ENCODE peak calls at places on chromosome 4, in seven cellular contexts. W, O, H, T, L, V and E are unnamed samples.

GRCh38 chr4:30380404-30380998 is 339.7 kb upstream of the PCDH7 start:
- DNase-seq in O (peak), H (no peak), T (peak), V (no peak), L (no peak), W (no peak), E (no peak)

GRCh38 chr4:101865501-101866062 is 75.1 kb downstream of the BANK1 start:
- DNase-seq in V (no peak), L (no peak), H (no peak), T (no peak), O (no peak), W (no peak), E (no peak)

GRCh38 chr4:149311076-149311475 is 504.6 kb downstream of the IQCM start:
- DNase-seq in V (no peak), W (no peak), T (no peak), H (no peak), O (no peak), L (no peak), E (no peak)

GRCh38 chr4:11343536-11343935 is 85.2 kb downstream of the HS3ST1 start:
- DNase-seq in O (no peak), T (no peak), H (no peak), V (no peak), W (no peak), L (no peak), E (no peak)

GRCh38 chr4:174490356-174490969 is 31.8 kb downstream of the HPGD start:
- DNase-seq in T (no peak), O (no peak), L (no peak), H (no peak), V (no peak), W (no peak), E (no peak)

GRCh38 chr4:37742149-37742548 is 56.0 kb upstream of the RELL1 start:
- DNase-seq in T (no peak), H (no peak), L (no peak), O (no peak), V (no peak), W (no peak), E (no peak)

GRCh38 chr4:72604324-72604723 is 35.3 kb upstream of the ADAMTS3 start:
- DNase-seq in H (no peak), L (no peak), O (no peak), T (no peak), V (peak), W (no peak), E (no peak)

GRCh38 chr4:156638925-156639605 is 332.5 kb downstream of the PDGFC start:
- DNase-seq in V (no peak), T (no peak), H (no peak), L (no peak), W (no peak), O (no peak), E (no peak)

GRCh38 chr4:2961411-2962098 is 1.7 kb downstream of the NOP14 start:
- DNase-seq in V (no peak), O (peak), T (no peak), W (no peak), L (no peak), H (no peak), E (peak)

GRCh38 chr4:83724488-83725060 is 188.7 kb downstream of the GPAT3 start:
- DNase-seq in W (no peak), H (no peak), V (no peak), L (no peak), T (no peak), O (no peak), E (no peak)

GRCh38 chr4:171929907-171930306 is 116.7 kb downstream of the GALNTL6 start:
- DNase-seq in V (no peak), L (no peak), T (no peak), H (no peak), W (no peak), O (no peak), E (no peak)

GRCh38 chr4:20253272-20253798 is 1.6 kb downstream of the SLIT2 start:
- DNase-seq in L (peak), V (no peak), O (no peak), H (no peak), W (no peak), T (no peak), E (no peak)

GRCh38 chr4:153205028-153205648 is 895 bp downstream of the TRIM2 start:
- DNase-seq in V (no peak), O (no peak), L (no peak), W (no peak), T (peak), H (no peak), E (no peak)

GRCh38 chr4:168499241-168499640 is 2.4 kb downstream of the PALLD start:
- DNase-seq in O (no peak), V (no peak), L (no peak), H (no peak), W (no peak), T (no peak), E (no peak)

GRCh38 chr4:140247237-140247636 is 93.3 kb upstream of the MAML3 start:
- DNase-seq in V (no peak), O (no peak), H (no peak), L (no peak), W (no peak), T (no peak), E (no peak)

GRCh38 chr4:36183665-36184393 is 60.5 kb downstream of the ARAP2 start:
- DNase-seq in W (no peak), T (no peak), V (no peak), H (no peak), L (no peak), O (no peak), E (no peak)

GRCh38 chr4:110106946-110107325 is 91.5 kb downstream of the ELOVL6 start:
- DNase-seq in W (no peak), T (no peak), L (no peak), H (no peak), O (no peak), V (no peak), E (no peak)

GRCh38 chr4:139528377-139529005 is 27.5 kb downstream of the SETD7 start:
- DNase-seq in V (peak), L (peak), T (peak), W (peak), H (no peak), O (no peak), E (no peak)

GRCh38 chr4:147984065-147984777 is 252.3 kb downstream of the ARHGAP10 start:
- DNase-seq in T (peak), L (no peak), W (no peak), H (no peak), O (peak), V (no peak), E (no peak)
- TF ChIP-seq CTCF in T (peak), L (peak), W (peak), H (peak), O (peak), V (peak), E (no peak)

DNA sequence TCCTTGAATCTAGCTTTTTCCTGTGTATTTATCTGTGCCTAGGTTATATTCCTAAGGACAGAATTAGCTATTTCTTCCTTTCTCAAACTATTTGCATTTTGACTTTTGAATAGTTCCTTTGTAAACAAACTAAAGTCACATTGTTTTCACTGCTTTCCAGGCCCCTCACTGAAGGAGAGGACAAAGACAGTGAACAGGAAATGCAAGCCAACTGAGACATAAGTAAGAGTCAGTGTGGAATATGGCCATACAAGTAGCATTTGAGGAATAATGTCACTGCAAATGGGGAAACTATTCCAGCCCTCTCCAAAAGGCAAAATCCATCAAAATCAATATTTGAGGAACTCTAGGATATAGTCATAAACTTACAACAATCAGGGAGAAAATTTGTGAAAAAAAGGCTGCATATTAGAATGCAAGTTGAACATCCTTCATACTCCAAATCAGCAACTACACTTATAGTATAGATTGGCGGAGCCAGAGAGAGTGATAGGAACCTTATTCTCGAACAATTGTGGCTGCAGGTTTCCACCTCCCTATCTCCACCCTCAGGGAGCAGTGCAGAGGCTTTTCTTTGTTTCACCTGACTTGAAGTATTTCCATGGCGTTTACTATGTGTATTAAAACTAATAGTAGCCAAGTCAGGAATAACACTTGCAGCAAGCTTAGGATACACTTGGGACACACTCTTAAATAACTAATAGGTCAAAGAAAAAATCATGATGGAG is 1110.4 kb upstream of the ADGRL3 start:
- DNase-seq in V (no peak), O (no peak), W (no peak), T (no peak), L (no peak), H (no peak), E (no peak)
- H3K27ac ChIP-seq in V (no peak), O (no peak), W (no peak), T (no peak), L (no peak), H (no peak), E (no peak)

GRCh38 chr4:76211769-76212168 is 1.9 kb downstream of the SCARB2 start:
- DNase-seq in H (no peak), L (no peak), W (no peak), T (no peak), V (no peak), O (no peak), E (no peak)

GRCh38 chr4:76212851-76213414 is 691 bp downstream of the SCARB2 start:
- DNase-seq in L (no peak), T (peak), H (peak), O (peak), W (no peak), V (no peak), E (no peak)

GRCh38 chr4:76213415-76214268 is at the start of gene SCARB2:
- DNase-seq in V (peak), L (peak), T (peak), O (peak), W (peak), H (peak), E (peak)

GRCh38 chr4:76210502-76210901 is 3.1 kb downstream of the SCARB2 start:
- DNase-seq in V (no peak), W (no peak), L (no peak), H (no peak), O (no peak), T (no peak), E (no peak)

GRCh38 chr4:76212301-76212700 is 1.3 kb downstream of the SCARB2 start:
- DNase-seq in O (no peak), V (no peak), H (no peak), L (no peak), T (no peak), W (no peak), E (no peak)
- H3K4me3 ChIP-seq in O (peak), V (peak), H (no peak), L (peak), T (peak), W (peak), E (peak)

GRCh38 chr4:61500883-61501282 is 300.8 kb downstream of the ADGRL3 start:
- DNase-seq in T (no peak), O (no peak), H (no peak), L (no peak), V (no peak), W (no peak), E (no peak)
- TF ChIP-seq CTCF in T (no peak), O (no peak), H (no peak), L (no peak), V (no peak), W (peak), E (no peak)

GRCh38 chr4:70842761-70843435 is 3.2 kb upstream of the GRSF1 start:
- DNase-seq in O (no peak), T (no peak), L (no peak), H (no peak), V (no peak), W (no peak), E (no peak)
- H3K27ac ChIP-seq in O (no peak), T (no peak), L (no peak), H (no peak), V (no peak), W (peak), E (no peak)

DNA sequence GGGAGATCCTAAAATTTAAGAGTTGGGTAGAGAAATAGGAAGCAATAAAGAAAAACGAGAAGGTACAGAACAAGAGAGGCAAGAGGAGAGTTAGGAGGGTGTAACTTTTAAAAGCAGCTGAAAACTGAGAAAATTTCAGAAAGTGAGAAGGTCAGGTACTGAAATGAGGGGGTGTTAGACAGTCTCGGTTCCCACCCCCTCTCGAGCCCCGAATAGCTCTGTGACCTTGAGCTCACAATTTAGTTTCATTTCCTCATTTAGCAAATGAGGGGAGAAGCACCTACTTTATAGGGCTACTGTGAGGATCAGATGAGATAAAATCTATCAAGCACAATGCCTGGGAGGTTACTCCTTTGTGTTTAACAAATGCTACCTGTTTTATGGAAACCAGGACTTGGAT is 4.8 kb downstream of the UGT8 start:
- DNase-seq in W (no peak), T (peak), L (no peak), V (no peak), H (no peak), O (no peak), E (no peak)
- H3K4me3 ChIP-seq in W (no peak), T (no peak), L (no peak), V (no peak), H (no peak), O (peak), E (no peak)

GRCh38 chr4:98659106-98659592 is 738 bp upstream of the TSPAN5 start:
- DNase-seq in T (no peak), H (no peak), L (no peak), O (no peak), V (no peak), W (no peak), E (no peak)
- TF ChIP-seq CTCF in T (no peak), H (no peak), L (no peak), O (peak), V (no peak), W (no peak), E (no peak)

GRCh38 chr4:123060039-123060770 is 137.8 kb upstream of the NUDT6 start:
- DNase-seq in H (no peak), T (no peak), L (no peak), O (no peak), W (no peak), V (no peak), E (no peak)

DNA sequence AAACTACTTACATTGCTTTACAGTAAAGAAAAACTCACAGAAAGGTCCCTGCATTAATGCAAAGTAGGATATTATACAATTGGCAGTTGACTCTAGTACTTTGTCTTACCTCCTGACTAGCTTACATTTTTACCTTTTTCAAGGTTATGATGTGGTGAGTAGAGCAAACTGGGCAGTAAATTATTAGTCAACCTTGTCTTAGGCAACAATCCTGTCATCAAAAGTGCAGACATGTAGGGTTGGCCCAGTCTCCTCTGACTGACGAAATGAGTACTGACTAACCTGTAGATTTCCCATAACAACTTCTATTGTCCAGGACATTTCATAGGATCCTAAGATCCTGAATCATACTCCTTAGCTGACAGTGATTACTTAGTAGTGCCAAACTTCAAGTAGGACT is 142.0 kb upstream of the NUDT6 start:
- DNase-seq in T (no peak), L (no peak), H (no peak), O (no peak), V (no peak), W (no peak), E (no peak)
- H3K27ac ChIP-seq in T (no peak), L (no peak), H (no peak), O (no peak), V (no peak), W (no peak), E (no peak)

GRCh38 chr4:103098331-103098730 is 1.3 kb downstream of the BDH2 start:
- DNase-seq in T (no peak), L (no peak), H (no peak), W (no peak), O (no peak), V (no peak), E (no peak)
- H3K4me3 ChIP-seq in T (no peak), L (peak), H (no peak), W (peak), O (peak), V (peak), E (peak)